ENCODE peak calls at places on chromosome 1, in four cellular contexts. B, X, G and L are unnamed samples.

GRCh38 chr1:152037920-152038658 is 1.3 kb upstream of the S100A11 start:
- DNase-seq in B (no peak), X (no peak), G (no peak), L (no peak)

GRCh38 chr1:247376659-247377058 is 39.3 kb upstream of the NLRP3 start:
- DNase-seq in B (no peak), X (no peak), G (no peak), L (no peak)

GRCh38 chr1:30661311-30661710 is 62.1 kb downstream of the MATN1 start:
- DNase-seq in B (no peak), X (no peak), G (no peak), L (no peak)

GRCh38 chr1:2979191-2980072 is 41.8 kb upstream of the ACTRT2 start:
- DNase-seq in B (no peak), X (peak), G (no peak), L (no peak)

GRCh38 chr1:217134857-217135568 is 411.8 kb upstream of the ESRRG start:
- DNase-seq in B (no peak), X (no peak), G (no peak), L (no peak)

GRCh38 chr1:97006044-97006676 is 284.6 kb downstream of the PTBP2 start:
- DNase-seq in B (peak), X (no peak), G (no peak), L (no peak)

GRCh38 chr1:17998889-17999288 is 108.7 kb upstream of the IGSF21 start:
- DNase-seq in B (no peak), X (no peak), G (no peak), L (no peak)

GRCh38 chr1:111754964-111755320 is 759 bp upstream of the DDX20 start:
- DNase-seq in B (peak), X (no peak), G (no peak), L (peak)

GRCh38 chr1:76669624-76670023 is 197.7 kb upstream of the ST6GALNAC5 start:
- DNase-seq in B (no peak), X (no peak), G (no peak), L (no peak)

GRCh38 chr1:182968846-182969734 is 16.1 kb upstream of the SHCBP1L start:
- DNase-seq in B (no peak), X (no peak), G (no peak), L (no peak)

GRCh38 chr1:65250826-65251225 is 58.5 kb upstream of the DNAJC6 start:
- DNase-seq in B (no peak), X (no peak), G (no peak), L (no peak)

GRCh38 chr1:180791806-180792205 is 120.9 kb upstream of the KIAA1614 start:
- DNase-seq in B (peak), X (no peak), G (no peak), L (no peak)

GRCh38 chr1:204560590-204560989 is 44.4 kb downstream of the MDM4 start:
- DNase-seq in B (peak), X (no peak), G (no peak), L (no peak)

GRCh38 chr1:119713538-119714456 is 2.1 kb downstream of the PHGDH start:
- DNase-seq in B (peak), X (no peak), G (no peak), L (no peak)

GRCh38 chr1:46481961-46482360 is 7.7 kb upstream of the DMBX1 start:
- DNase-seq in B (no peak), X (no peak), G (no peak), L (no peak)

GRCh38 chr1:154911691-154912550 is 24.6 kb downstream of the PMVK start:
- DNase-seq in B (no peak), X (no peak), G (no peak), L (no peak)

GRCh38 chr1:186093437-186093836 is 281.6 kb downstream of the TPR start:
- DNase-seq in B (peak), X (no peak), G (no peak), L (no peak)

GRCh38 chr1:223887724-223888428 is 42.1 kb upstream of the TP53BP2 start:
- DNase-seq in B (peak), X (no peak), G (no peak), L (no peak)

GRCh38 chr1:43822040-43822439 is 111.6 kb upstream of the ARTN start:
- DNase-seq in B (peak), X (no peak), G (no peak), L (no peak)